ENCODE peak calls at places on chromosomes 11 and 22, in eight cellular contexts. A is tibial nerve; T is kidney; U is mucosa of descending colon; E is lower lobe of right lung; N is CD4-positive, alpha-beta T cell; W is stomach; L is Peyer's patch. V is an unnamed sample. For H3K9me3, the result is how much of the 10 kb centered on the place peaks cover.

GRCh38 chr11:71336996-71337772 is 84.8 kb upstream of the SHANK2 start:
- DNase-seq in A (no peak), L (no peak), T (peak), W (no peak), E (no peak), N (no peak), U (no peak), V (no peak)

GRCh38 chr22:39175127-39176066 is 22.9 kb upstream of the CBX7 start:
- DNase-seq in A (no peak), L (no peak), W (no peak), T (peak), U (peak), E (no peak), N (no peak), V (no peak)

GRCh38 chr11:47379317-47379716 is 970 bp upstream of the SPI1 start:
- DNase-seq in N (no peak), E (no peak), U (no peak), T (no peak), W (no peak), A (no peak), L (no peak), V (no peak)

GRCh38 chr11:329886-330253 is 9.2 kb upstream of the IFITM3 start:
- DNase-seq in T (peak), E (no peak), N (no peak), A (no peak), W (no peak), L (no peak), U (no peak), V (no peak)

GRCh38 chr11:104772806-104773241 is 125.4 kb downstream of the CASP12 start:
- DNase-seq in A (no peak), E (no peak), T (no peak), W (no peak), U (no peak), L (no peak), N (peak), V (no peak)

GRCh38 chr11:129423426-129423825 is 47.8 kb downstream of the BARX2 start:
- DNase-seq in U (no peak), A (no peak), T (no peak), E (no peak), L (no peak), W (no peak), N (no peak), V (no peak)

GRCh38 chr11:130381317-130381716 is 47.1 kb downstream of the ADAMTS8 start:
- DNase-seq in N (no peak), E (no peak), T (no peak), L (no peak), U (no peak), W (no peak), A (no peak), V (no peak)

GRCh38 chr22:31574015-31574670 is 77.8 kb downstream of the SFI1 start:
- DNase-seq in N (no peak), T (no peak), W (no peak), A (no peak), L (no peak), E (no peak), U (no peak), V (no peak)

GRCh38 chr11:4191031-4191571 is 96.5 kb downstream of the RRM1 start:
- DNase-seq in N (no peak), L (no peak), E (no peak), U (no peak), T (peak), A (no peak), W (peak), V (no peak)

GRCh38 chr11:40306938-40307548 is 1152.4 kb downstream of the LRRC4C start:
- DNase-seq in L (no peak), T (no peak), W (no peak), N (no peak), A (no peak), E (no peak), U (no peak), V (peak)

GRCh38 chr22:22974795-22975580 is 87.4 kb downstream of the IGLL5 start:
- DNase-seq in W (no peak), L (no peak), U (no peak), T (no peak), E (no peak), N (no peak), A (no peak), V (no peak)

GRCh38 chr22:30304495-30305244 is 15.4 kb upstream of the CASTOR1 start:
- DNase-seq in E (no peak), N (no peak), U (peak), W (peak), L (peak), T (no peak), A (no peak), V (no peak)

GRCh38 chr11:19332476-19332875 is 91.7 kb upstream of the E2F8 start:
- DNase-seq in W (no peak), N (no peak), A (no peak), L (no peak), U (no peak), T (no peak), E (no peak), V (no peak)

GRCh38 chr11:450809-451451 is 851 bp downstream of the PTDSS2 start:
- DNase-seq in W (peak), A (peak), U (peak), T (peak), N (peak), E (peak), L (peak), V (peak)

GRCh38 chr11:16184588-16184987 is 171.8 kb downstream of the SOX6 start:
- DNase-seq in W (no peak), L (peak), A (no peak), T (no peak), U (no peak), N (no peak), E (no peak), V (peak)

GRCh38 chr11:117391181-117391580 is 63.5 kb downstream of the CEP164 start:
- DNase-seq in W (no peak), A (no peak), E (no peak), U (no peak), T (no peak), N (no peak), L (no peak), V (no peak)

GRCh38 chr11:95170294-95170693 is 60.7 kb downstream of the SESN3 start:
- DNase-seq in U (no peak), A (no peak), E (no peak), N (no peak), W (no peak), L (no peak), T (no peak), V (no peak)

GRCh38 chr11:33158596-33158995 is 2.7 kb downstream of the CSTF3 start:
- DNase-seq in L (no peak), W (no peak), U (no peak), T (no peak), E (no peak), N (no peak), A (no peak), V (no peak)

GRCh38 chr22:37187891-37188761 is at the start of gene C1QTNF6:
- DNase-seq in T (peak), L (peak), A (no peak), U (peak), W (peak), N (no peak), E (peak), V (no peak)

GRCh38 chr11:74232316-74232950 is 61.3 kb downstream of the PPME1 start:
- DNase-seq in N (peak), E (no peak), W (no peak), A (no peak), T (no peak), L (no peak), U (no peak), V (no peak)

GRCh38 chr11:71502871-71503435 is 24.1 kb upstream of the KRTAP5-7 start:
- DNase-seq in U (no peak), N (no peak), E (no peak), W (no peak), L (no peak), A (no peak), T (no peak), V (no peak)

GRCh38 chr22:42564699-42565098 is 10.9 kb downstream of the SERHL2 start:
- DNase-seq in W (no peak), U (peak), L (no peak), A (no peak), E (no peak), N (no peak), T (no peak), V (no peak)

GRCh38 chr11:32396991-32397390 is 38.3 kb downstream of the WT1 start:
- DNase-seq in E (no peak), T (no peak), A (no peak), U (no peak), N (no peak), L (no peak), W (no peak), V (no peak)

GRCh38 chr11:117437041-117437790 is 109.6 kb downstream of the CEP164 start:
- DNase-seq in N (no peak), A (no peak), W (no peak), T (no peak), E (no peak), U (no peak), L (no peak), V (no peak)

GRCh38 chr11:75380716-75381420 is 18.4 kb upstream of the RPS3 start:
- DNase-seq in N (no peak), L (peak), U (no peak), W (no peak), A (no peak), T (no peak), E (peak), V (peak)

GRCh38 chr22:43812149-43812842 is at the start of gene EFCAB6:
- DNase-seq in A (peak), N (peak), E (peak), U (peak), L (peak), T (peak), W (peak), V (peak)

GRCh38 chr22:29268511-29269229 is 602 bp downstream of the EWSR1 start:
- DNase-seq in U (peak), T (peak), L (peak), N (no peak), W (peak), E (peak), A (no peak), V (peak)

GRCh38 chr22:38135133-38135706 is 24.7 kb upstream of the BAIAP2L2 start:
- DNase-seq in L (peak), N (no peak), W (no peak), T (peak), A (no peak), E (no peak), U (no peak), V (no peak)

GRCh38 chr11:19551454-19551853 is 161.2 kb upstream of the NAV2 start:
- DNase-seq in L (no peak), A (no peak), U (no peak), E (no peak), N (no peak), T (no peak), W (no peak), V (no peak)

GRCh38 chr11:61964941-61965282 is 2.5 kb downstream of the FTH1 start:
- DNase-seq in E (no peak), L (no peak), T (no peak), A (no peak), W (no peak), N (no peak), U (no peak), V (no peak)

GRCh38 chr22:37569921-37570660 is 9.8 kb downstream of the LGALS2 start:
- DNase-seq in T (no peak), A (no peak), E (peak), L (peak), N (no peak), U (peak), W (peak), V (peak)

GRCh38 chr11:121476379-121477032 is 23.7 kb upstream of the SORL1-AS1 start:
- DNase-seq in U (no peak), T (no peak), W (no peak), N (no peak), A (no peak), L (no peak), E (no peak), V (peak)

GRCh38 chr11:65796726-65797601 is 10.1 kb downstream of the OVOL1 start:
- DNase-seq in E (no peak), L (no peak), W (no peak), U (no peak), A (no peak), T (no peak), N (no peak), V (no peak)

GRCh38 chr11:119106564-119107537 is at the start of gene C2CD2L:
- DNase-seq in N (peak), W (peak), E (peak), L (peak), A (peak), U (peak), T (peak), V (peak)

GRCh38 chr11:102583437-102583836 is 41.7 kb downstream of the MMP20 start:
- DNase-seq in T (no peak), N (no peak), W (no peak), A (no peak), E (no peak), U (no peak), L (no peak), V (no peak)

GRCh38 chr11:120248551-120249278 is 8.8 kb downstream of the POU2F3 start:
- DNase-seq in L (no peak), W (no peak), T (no peak), A (no peak), U (no peak), N (no peak), E (no peak), V (no peak)

GRCh38 chr11:46247664-46248063 is 29.8 kb upstream of the CREB3L1 start:
- DNase-seq in T (no peak), W (peak), U (no peak), L (peak), A (no peak), N (no peak), E (no peak), V (peak)

GRCh38 chr11:36376315-36376887 is 80.3 kb downstream of the PRR5L start:
- DNase-seq in T (peak), U (peak), W (peak), E (peak), A (no peak), L (peak), N (no peak), V (peak)

GRCh38 chr11:87473174-87473573 is 435.4 kb downstream of the TMEM135 start:
- DNase-seq in T (no peak), W (no peak), N (no peak), E (no peak), U (no peak), A (no peak), L (no peak), V (no peak)

GRCh38 chr22:48258841-48259240 is 1496.4 kb downstream of the TBC1D22A start:
- DNase-seq in A (no peak), L (no peak), U (no peak), W (no peak), N (no peak), E (no peak), T (no peak), V (no peak)

GRCh38 chr22:48256776-48257689 is 1494.6 kb downstream of the TBC1D22A start:
- DNase-seq in A (no peak), W (no peak), L (no peak), N (no peak), E (no peak), U (no peak), T (no peak), V (no peak)

GRCh38 chr22:48258108-48258705 is 1495.8 kb downstream of the TBC1D22A start:
- DNase-seq in W (no peak), L (no peak), E (no peak), A (no peak), U (no peak), N (no peak), T (no peak), V (no peak)

GRCh38 chr22:48256041-48256739 is 1493.7 kb downstream of the TBC1D22A start:
- DNase-seq in T (no peak), L (no peak), N (no peak), A (no peak), W (no peak), U (no peak), E (no peak), V (no peak)

DNA sequence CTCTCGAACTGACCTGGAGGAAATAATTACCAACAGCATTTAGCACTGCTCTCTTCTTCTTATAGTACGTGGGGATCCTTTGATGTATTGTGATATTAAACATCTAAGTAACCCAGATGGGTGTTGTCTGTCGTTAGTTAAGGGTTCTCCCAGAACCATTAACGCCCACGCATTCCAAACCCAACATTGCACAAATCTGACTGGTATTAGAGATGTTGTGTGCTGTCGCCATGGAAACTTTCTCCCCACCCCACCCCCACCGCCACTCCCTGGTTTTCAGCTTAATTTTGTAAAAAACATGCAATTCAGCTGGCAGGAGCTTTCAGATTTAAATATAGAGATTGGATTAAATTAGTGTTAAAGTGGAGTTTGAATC is 1495.2 kb downstream of the TBC1D22A start:
- DNase-seq in E (no peak), L (no peak), N (no peak), T (no peak), A (no peak), U (no peak), W (no peak), V (no peak)
- H3K9me3 ChIP-seq in E (under half), L (under half), N (under half), T (under half), A (under half), U (under half), W (under half), V (under half)

GRCh38 chr22:49717322-49717919 is 110.3 kb downstream of the BRD1 start:
- DNase-seq in A (peak), W (no peak), L (no peak), T (no peak), E (no peak), U (no peak), N (no peak), V (no peak)
- H3K9me3 ChIP-seq in A (under half), W (under half), L (under half), T (under half), E (under half), U (under half), N (under half), V (under half)

GRCh38 chr22:19979712-19980493 is 36.7 kb downstream of the ARVCF start:
- DNase-seq in L (no peak), T (peak), U (no peak), N (no peak), W (no peak), E (no peak), A (no peak), V (no peak)
- H3K9me3 ChIP-seq in L (under half), T (under half), U (under half), N (under half), W (under half), E (under half), A (under half), V (under half)

GRCh38 chr22:16962501-16962900 is 45.5 kb downstream of the GAB4 start:
- DNase-seq in E (no peak), A (no peak), U (no peak), N (no peak), L (no peak), W (no peak), T (peak), V (no peak)
- H3K9me3 ChIP-seq in E (under half), A (under half), U (under half), N (under half), L (under half), W (under half), T (under half), V (under half)

GRCh38 chr11:50072226-50073112 is 39.8 kb downstream of the OR4C45 start:
- DNase-seq in T (no peak), U (no peak), A (no peak), E (no peak), N (no peak), L (no peak), W (no peak), V (no peak)
- H3K9me3 ChIP-seq in T (under half), U (half or more), A (under half), E (under half), N (under half), L (under half), W (under half), V (under half)

GRCh38 chr11:125550780-125551179 is 18.5 kb upstream of the EI24 start:
- DNase-seq in N (no peak), W (no peak), E (no peak), T (no peak), L (no peak), A (no peak), U (no peak), V (no peak)
- H3K9me3 ChIP-seq in N (under half), W (under half), E (under half), T (under half), L (under half), A (under half), U (under half), V (under half)

GRCh38 chr22:48740731-48741405 is 1086.8 kb downstream of the BRD1 start:
- DNase-seq in A (no peak), N (no peak), U (peak), E (no peak), W (peak), L (peak), T (peak), V (no peak)

GRCh38 chr22:48742556-48743343 is 1084.9 kb downstream of the BRD1 start:
- DNase-seq in W (peak), T (peak), N (no peak), E (no peak), U (peak), A (no peak), L (peak), V (no peak)

GRCh38 chr22:48740086-48740730 is 1087.5 kb downstream of the BRD1 start:
- DNase-seq in T (peak), E (no peak), W (peak), L (peak), U (peak), A (no peak), N (no peak), V (no peak)

GRCh38 chr22:48742191-48742555 is 1085.5 kb downstream of the BRD1 start:
- DNase-seq in N (no peak), A (no peak), L (peak), E (no peak), U (no peak), W (no peak), T (peak), V (no peak)

GRCh38 chr22:48741540-48741939 is 1086.1 kb downstream of the BRD1 start:
- DNase-seq in A (no peak), T (no peak), E (no peak), W (peak), L (peak), U (no peak), N (no peak), V (no peak)
- H3K9me3 ChIP-seq in A (under half), T (under half), E (under half), W (under half), L (under half), U (under half), N (under half), V (under half)

V was measured in small intestine.